ENCODE peak calls at places on chromosomes 6 and 20, in eight cellular contexts. One of them, this sample, is unnamed.

GRCh38 chr20:50617022-50617421 is 74.3 kb downstream of the RIPOR3 start:
- DNase-seq in T-helper 2 cell: no peak
- DNase-seq in WTC11: no peak
- DNase-seq in NCI-H1092: no peak
- DNase-seq in stromal cell of bone marrow: no peak
- DNase-seq in Right ventricle myocardium superior: no peak
- DNase-seq in fibroblast of the aortic adventitia: no peak
- DNase-seq in naive thymus-derived CD8-positive, alpha-beta T cell: no peak
- DNase-seq in this sample: no peak

GRCh38 chr20:15195378-15195777 is 858.0 kb upstream of the FLRT3 start:
- DNase-seq in T-helper 2 cell: no peak
- DNase-seq in WTC11: no peak
- DNase-seq in NCI-H1092: no peak
- DNase-seq in stromal cell of bone marrow: no peak
- DNase-seq in Right ventricle myocardium superior: no peak
- DNase-seq in fibroblast of the aortic adventitia: no peak
- DNase-seq in naive thymus-derived CD8-positive, alpha-beta T cell: no peak
- DNase-seq in this sample: no peak

GRCh38 chr6:18047406-18047805 is 60.0 kb upstream of the KIF13A start:
- DNase-seq in T-helper 2 cell: no peak
- DNase-seq in WTC11: no peak
- DNase-seq in NCI-H1092: no peak
- DNase-seq in stromal cell of bone marrow: peak; percentile 47
- DNase-seq in Right ventricle myocardium superior: no peak
- DNase-seq in fibroblast of the aortic adventitia: peak; percentile 72
- DNase-seq in naive thymus-derived CD8-positive, alpha-beta T cell: no peak
- DNase-seq in this sample: no peak

GRCh38 chr6:141151710-141152417 is 980.9 kb upstream of the GJE1 start:
- DNase-seq in T-helper 2 cell: no peak
- DNase-seq in WTC11: no peak
- DNase-seq in NCI-H1092: no peak
- DNase-seq in stromal cell of bone marrow: no peak
- DNase-seq in Right ventricle myocardium superior: no peak
- DNase-seq in fibroblast of the aortic adventitia: no peak
- DNase-seq in naive thymus-derived CD8-positive, alpha-beta T cell: no peak
- DNase-seq in this sample: no peak

GRCh38 chr6:106510090-106510970 is 119.0 kb downstream of the RTN4IP1 start:
- DNase-seq in T-helper 2 cell: peak; percentile 68
- DNase-seq in WTC11: peak; percentile 65
- DNase-seq in NCI-H1092: no peak
- DNase-seq in stromal cell of bone marrow: no peak
- DNase-seq in Right ventricle myocardium superior: peak; percentile 74
- DNase-seq in fibroblast of the aortic adventitia: peak; percentile 33
- DNase-seq in naive thymus-derived CD8-positive, alpha-beta T cell: peak; percentile 87
- DNase-seq in this sample: peak; percentile 46

GRCh38 chr6:88761237-88762031 is 202.0 kb downstream of the RNGTT start:
- DNase-seq in T-helper 2 cell: no peak
- DNase-seq in WTC11: no peak
- DNase-seq in NCI-H1092: no peak
- DNase-seq in stromal cell of bone marrow: no peak
- DNase-seq in Right ventricle myocardium superior: no peak
- DNase-seq in fibroblast of the aortic adventitia: no peak
- DNase-seq in naive thymus-derived CD8-positive, alpha-beta T cell: no peak
- DNase-seq in this sample: no peak

GRCh38 chr6:143750945-143751344 is 73.2 kb downstream of the PHACTR2 start:
- DNase-seq in T-helper 2 cell: no peak
- DNase-seq in WTC11: no peak
- DNase-seq in NCI-H1092: no peak
- DNase-seq in stromal cell of bone marrow: no peak
- DNase-seq in Right ventricle myocardium superior: no peak
- DNase-seq in fibroblast of the aortic adventitia: no peak
- DNase-seq in naive thymus-derived CD8-positive, alpha-beta T cell: no peak
- DNase-seq in this sample: no peak

GRCh38 chr6:3913077-3913957 is 64.1 kb downstream of the FAM50B start:
- DNase-seq in T-helper 2 cell: no peak
- DNase-seq in WTC11: no peak
- DNase-seq in NCI-H1092: peak; percentile 8
- DNase-seq in stromal cell of bone marrow: peak; percentile 89
- DNase-seq in Right ventricle myocardium superior: no peak
- DNase-seq in fibroblast of the aortic adventitia: peak; percentile 100
- DNase-seq in naive thymus-derived CD8-positive, alpha-beta T cell: no peak
- DNase-seq in this sample: no peak

GRCh38 chr20:50227506-50227905 is 36.9 kb downstream of the CEBPB start:
- DNase-seq in T-helper 2 cell: no peak
- DNase-seq in WTC11: no peak
- DNase-seq in NCI-H1092: no peak
- DNase-seq in stromal cell of bone marrow: no peak
- DNase-seq in Right ventricle myocardium superior: no peak
- DNase-seq in fibroblast of the aortic adventitia: no peak
- DNase-seq in naive thymus-derived CD8-positive, alpha-beta T cell: no peak
- DNase-seq in this sample: no peak

GRCh38 chr20:1861996-1862664 is 33.1 kb upstream of the SIRPA start:
- DNase-seq in T-helper 2 cell: no peak
- DNase-seq in WTC11: no peak
- DNase-seq in NCI-H1092: no peak
- DNase-seq in stromal cell of bone marrow: no peak
- DNase-seq in Right ventricle myocardium superior: no peak
- DNase-seq in fibroblast of the aortic adventitia: no peak
- DNase-seq in naive thymus-derived CD8-positive, alpha-beta T cell: no peak
- DNase-seq in this sample: no peak

GRCh38 chr6:36280467-36280866 is 10.6 kb downstream of the PNPLA1 start:
- DNase-seq in T-helper 2 cell: no peak
- DNase-seq in WTC11: no peak
- DNase-seq in NCI-H1092: no peak
- DNase-seq in stromal cell of bone marrow: no peak
- DNase-seq in Right ventricle myocardium superior: no peak
- DNase-seq in fibroblast of the aortic adventitia: no peak
- DNase-seq in naive thymus-derived CD8-positive, alpha-beta T cell: no peak
- DNase-seq in this sample: no peak

GRCh38 chr6:35688605-35689322 is at the start of gene FKBP5:
- DNase-seq in T-helper 2 cell: peak; percentile 86
- DNase-seq in WTC11: peak; percentile 95
- DNase-seq in NCI-H1092: no peak
- DNase-seq in stromal cell of bone marrow: peak; percentile 75
- DNase-seq in Right ventricle myocardium superior: peak; percentile 98
- DNase-seq in fibroblast of the aortic adventitia: peak; percentile 78
- DNase-seq in naive thymus-derived CD8-positive, alpha-beta T cell: peak; percentile 92
- DNase-seq in this sample: peak; percentile 76

GRCh38 chr6:81861281-81861680 is 108.8 kb upstream of the TENT5A start:
- DNase-seq in T-helper 2 cell: no peak
- DNase-seq in WTC11: no peak
- DNase-seq in NCI-H1092: no peak
- DNase-seq in stromal cell of bone marrow: no peak
- DNase-seq in Right ventricle myocardium superior: no peak
- DNase-seq in fibroblast of the aortic adventitia: no peak
- DNase-seq in naive thymus-derived CD8-positive, alpha-beta T cell: no peak
- DNase-seq in this sample: no peak

GRCh38 chr6:24910331-24910849 is 25.4 kb downstream of the RIPOR2 start:
- DNase-seq in T-helper 2 cell: peak; percentile 11
- DNase-seq in WTC11: peak; percentile 55
- DNase-seq in NCI-H1092: no peak
- DNase-seq in stromal cell of bone marrow: no peak
- DNase-seq in Right ventricle myocardium superior: no peak
- DNase-seq in fibroblast of the aortic adventitia: no peak
- DNase-seq in naive thymus-derived CD8-positive, alpha-beta T cell: peak; percentile 71
- DNase-seq in this sample: no peak

GRCh38 chr6:13355043-13355945 is 27.0 kb upstream of the TBC1D7 start:
- DNase-seq in T-helper 2 cell: no peak
- DNase-seq in WTC11: no peak
- DNase-seq in NCI-H1092: no peak
- DNase-seq in stromal cell of bone marrow: peak; percentile 69
- DNase-seq in Right ventricle myocardium superior: no peak
- DNase-seq in fibroblast of the aortic adventitia: peak; percentile 98
- DNase-seq in naive thymus-derived CD8-positive, alpha-beta T cell: no peak
- DNase-seq in this sample: no peak

GRCh38 chr6:140252099-140252498 is 877.7 kb upstream of the CITED2 start:
- DNase-seq in T-helper 2 cell: no peak
- DNase-seq in WTC11: no peak
- DNase-seq in NCI-H1092: no peak
- DNase-seq in stromal cell of bone marrow: no peak
- DNase-seq in Right ventricle myocardium superior: no peak
- DNase-seq in fibroblast of the aortic adventitia: peak; percentile 14
- DNase-seq in naive thymus-derived CD8-positive, alpha-beta T cell: no peak
- DNase-seq in this sample: no peak

GRCh38 chr6:159760602-159761057 is 1.2 kb upstream of the ACAT2 start:
- DNase-seq in T-helper 2 cell: no peak
- DNase-seq in WTC11: peak; percentile 25
- DNase-seq in NCI-H1092: no peak
- DNase-seq in stromal cell of bone marrow: no peak
- DNase-seq in Right ventricle myocardium superior: no peak
- DNase-seq in fibroblast of the aortic adventitia: peak; percentile 67
- DNase-seq in naive thymus-derived CD8-positive, alpha-beta T cell: no peak
- DNase-seq in this sample: no peak

GRCh38 chr6:170423814-170424633 is 117.5 kb downstream of the FAM120B start:
- DNase-seq in T-helper 2 cell: no peak
- DNase-seq in WTC11: no peak
- DNase-seq in NCI-H1092: no peak
- DNase-seq in stromal cell of bone marrow: no peak
- DNase-seq in Right ventricle myocardium superior: no peak
- DNase-seq in fibroblast of the aortic adventitia: no peak
- DNase-seq in naive thymus-derived CD8-positive, alpha-beta T cell: no peak
- DNase-seq in this sample: no peak

GRCh38 chr6:16511723-16512584 is 249.3 kb downstream of the ATXN1 start:
- DNase-seq in T-helper 2 cell: peak; percentile 43
- DNase-seq in WTC11: no peak
- DNase-seq in NCI-H1092: no peak
- DNase-seq in stromal cell of bone marrow: no peak
- DNase-seq in Right ventricle myocardium superior: no peak
- DNase-seq in fibroblast of the aortic adventitia: no peak
- DNase-seq in naive thymus-derived CD8-positive, alpha-beta T cell: no peak
- DNase-seq in this sample: no peak

GRCh38 chr6:79467716-79468115 is 69.5 kb downstream of the LCA5 start:
- DNase-seq in T-helper 2 cell: no peak
- DNase-seq in WTC11: no peak
- DNase-seq in NCI-H1092: no peak
- DNase-seq in stromal cell of bone marrow: no peak
- DNase-seq in Right ventricle myocardium superior: no peak
- DNase-seq in fibroblast of the aortic adventitia: peak; percentile 9
- DNase-seq in naive thymus-derived CD8-positive, alpha-beta T cell: no peak
- DNase-seq in this sample: no peak

GRCh38 chr6:14079433-14079832 is 38.1 kb upstream of the CD83 start:
- DNase-seq in T-helper 2 cell: no peak
- DNase-seq in WTC11: no peak
- DNase-seq in NCI-H1092: no peak
- DNase-seq in stromal cell of bone marrow: peak; percentile 43
- DNase-seq in Right ventricle myocardium superior: peak; percentile 56
- DNase-seq in fibroblast of the aortic adventitia: peak; percentile 36
- DNase-seq in naive thymus-derived CD8-positive, alpha-beta T cell: no peak
- DNase-seq in this sample: no peak

GRCh38 chr20:38131588-38132121 is 33.4 kb downstream of the TGM2 start:
- DNase-seq in T-helper 2 cell: no peak
- DNase-seq in WTC11: no peak
- DNase-seq in NCI-H1092: no peak
- DNase-seq in stromal cell of bone marrow: no peak
- DNase-seq in Right ventricle myocardium superior: no peak
- DNase-seq in fibroblast of the aortic adventitia: no peak
- DNase-seq in naive thymus-derived CD8-positive, alpha-beta T cell: peak; percentile 37
- DNase-seq in this sample: no peak

This sample was measured in activated CD4-positive, alpha-beta T cell treated with anti-CD3 and anti-CD28 coated beads for 1 hour.